ENCODE peak calls at places on chromosomes 5 and 9, in four cellular contexts. O, S, K and G are unnamed samples.

GRCh38 chr5:172106511-172107356 is 81.3 kb downstream of the STK10 start:
- DNase-seq in O (peak), S (no peak), K (peak), G (peak)

GRCh38 chr5:67299317-67299716 is 102.7 kb upstream of the CD180 start:
- DNase-seq in K (no peak), O (no peak), S (peak), G (no peak)

GRCh38 chr9:111034146-111034545 is 4.1 kb downstream of the LPAR1 start:
- DNase-seq in K (no peak), O (no peak), S (peak), G (no peak)

GRCh38 chr9:116032683-116033440 is 120.7 kb upstream of the PAPPA start:
- DNase-seq in S (no peak), K (no peak), O (no peak), G (no peak)

GRCh38 chr5:175749591-175749990 is 91.7 kb downstream of the HRH2 start:
- DNase-seq in K (no peak), S (no peak), O (no peak), G (no peak)

GRCh38 chr5:169099801-169100734 is 200.9 kb downstream of the SLIT3 start:
- DNase-seq in O (no peak), S (no peak), K (peak), G (no peak)

GRCh38 chr9:89342213-89342612 is 23.9 kb downstream of the SECISBP2 start:
- DNase-seq in S (no peak), O (no peak), K (no peak), G (no peak)

GRCh38 chr5:25991639-25992038 is 1046.7 kb downstream of the CDH9 start:
- DNase-seq in K (no peak), S (no peak), O (no peak), G (no peak)

GRCh38 chr5:60929024-60929423 is 15.8 kb downstream of the ERCC8 start:
- DNase-seq in O (no peak), K (no peak), S (peak), G (no peak)

GRCh38 chr5:74056789-74057164 is 430.8 kb downstream of the ARHGEF28 start:
- DNase-seq in O (no peak), S (peak), K (no peak), G (no peak)

GRCh38 chr9:127112683-127113539 is 9.5 kb downstream of the ANGPTL2 start:
- DNase-seq in S (no peak), K (no peak), O (no peak), G (no peak)

GRCh38 chr5:150774145-150774544 is 4.4 kb upstream of the SMIM3 start:
- DNase-seq in O (no peak), K (no peak), S (peak), G (no peak)

GRCh38 chr5:142403583-142403982 is 78.8 kb upstream of the SPRY4 start:
- DNase-seq in O (no peak), S (no peak), K (no peak), G (no peak)

GRCh38 chr5:99936911-99937310 is 598.3 kb upstream of the FAM174A start:
- DNase-seq in O (no peak), S (no peak), K (no peak), G (no peak)

GRCh38 chr5:147464211-147464610 is 45.7 kb downstream of the DPYSL3 start:
- DNase-seq in S (peak), K (peak), O (no peak), G (no peak)

GRCh38 chr5:10059611-10060379 is 189.9 kb downstream of the ATPSCKMT start:
- DNase-seq in S (no peak), O (no peak), K (no peak), G (no peak)

GRCh38 chr5:134128648-134128995 is 14.1 kb downstream of the TCF7 start:
- DNase-seq in S (no peak), O (no peak), K (no peak), G (no peak)

GRCh38 chr5:56270568-56271392 is 37.6 kb upstream of the ANKRD55 start:
- DNase-seq in O (peak), S (peak), K (peak), G (peak)

GRCh38 chr9:78821126-78821822 is 524.3 kb downstream of the PSAT1 start:
- DNase-seq in K (no peak), S (peak), O (no peak), G (no peak)

GRCh38 chr9:21070171-21070571 is 7.6 kb downstream of the IFNB1 start:
- DNase-seq in S (peak), K (peak), O (peak), G (no peak)

GRCh38 chr5:119678351-119679028 is 49.1 kb downstream of the FAM170A start:
- DNase-seq in K (no peak), O (no peak), S (no peak), G (no peak)

GRCh38 chr5:99141534-99142135 is 212.8 kb upstream of the CHD1 start:
- DNase-seq in K (no peak), S (no peak), O (no peak), G (no peak)

GRCh38 chr9:93898502-93899426 is 56.4 kb downstream of the BARX1 start:
- DNase-seq in S (no peak), O (peak), K (no peak), G (peak)

GRCh38 chr5:140345919-140346347 is 470 bp downstream of the HBEGF start:
- DNase-seq in O (peak), K (no peak), S (peak), G (peak)

GRCh38 chr5:113293068-113293571 is 141.7 kb downstream of the TSSK1B start:
- DNase-seq in K (no peak), S (peak), O (no peak), G (no peak)

GRCh38 chr9:114487607-114488300 is 17.5 kb downstream of the WHRN start:
- DNase-seq in O (peak), S (peak), K (peak), G (peak)

GRCh38 chr5:7592910-7593309 is 197.0 kb downstream of the ADCY2 start:
- DNase-seq in O (no peak), K (no peak), S (no peak), G (no peak)
- TF ChIP-seq CTCF in O (no peak), K (peak), S (no peak), G (peak)

GRCh38 chr9:3478549-3478953 is 47.2 kb downstream of the RFX3 start:
- DNase-seq in K (no peak), S (no peak), O (no peak), G (no peak)

GRCh38 chr9:3477236-3477834 is 48.5 kb downstream of the RFX3 start:
- DNase-seq in O (no peak), K (no peak), S (no peak), G (no peak)

GRCh38 chr9:3480353-3480655 is 45.5 kb downstream of the RFX3 start:
- DNase-seq in S (no peak), O (no peak), K (no peak), G (no peak)

GRCh38 chr9:3479516-3480352 is 46.1 kb downstream of the RFX3 start:
- DNase-seq in S (no peak), O (no peak), K (no peak), G (no peak)

GRCh38 chr9:3482578-3482977 is 43.2 kb downstream of the RFX3 start:
- DNase-seq in O (no peak), K (no peak), S (no peak), G (no peak)
- TF ChIP-seq CTCF in O (no peak), K (no peak), S (no peak), G (no peak)

GRCh38 chr9:134192951-134193731 is 28.8 kb upstream of the RNU6ATAC start:
- DNase-seq in O (peak), K (no peak), S (no peak), G (no peak)
- TF ChIP-seq CTCF in O (no peak), K (no peak), S (no peak), G (no peak)

GRCh38 chr5:179242676-179243075 is 102.6 kb downstream of the ADAMTS2 start:
- DNase-seq in K (no peak), S (no peak), O (peak), G (no peak)

GRCh38 chr5:179241175-179241574 is 104.1 kb downstream of the ADAMTS2 start:
- DNase-seq in O (peak), S (no peak), K (peak), G (no peak)

GRCh38 chr5:179243333-179243732 is 101.9 kb downstream of the ADAMTS2 start:
- DNase-seq in S (peak), K (no peak), O (peak), G (no peak)

GRCh38 chr5:179240561-179240960 is 104.7 kb downstream of the ADAMTS2 start:
- DNase-seq in S (no peak), K (no peak), O (peak), G (no peak)

GRCh38 chr5:179241764-179242370 is 103.4 kb downstream of the ADAMTS2 start:
- DNase-seq in K (no peak), O (peak), S (no peak), G (peak)
- TF ChIP-seq CTCF in K (no peak), O (no peak), S (no peak), G (no peak)

GRCh38 chr5:14698495-14698894 is 34.0 kb downstream of the OTULIN start:
- DNase-seq in S (no peak), O (no peak), K (no peak), G (no peak)
- TF ChIP-seq CTCF in S (no peak), O (no peak), K (no peak), G (no peak)

GRCh38 chr9:108286807-108287206 is 569.0 kb downstream of the ACTL7B start:
- DNase-seq in S (no peak), K (no peak), O (no peak), G (no peak)

GRCh38 chr9:108278341-108278740 is 577.4 kb downstream of the ACTL7B start:
- DNase-seq in O (no peak), S (no peak), K (no peak), G (no peak)

DNA sequence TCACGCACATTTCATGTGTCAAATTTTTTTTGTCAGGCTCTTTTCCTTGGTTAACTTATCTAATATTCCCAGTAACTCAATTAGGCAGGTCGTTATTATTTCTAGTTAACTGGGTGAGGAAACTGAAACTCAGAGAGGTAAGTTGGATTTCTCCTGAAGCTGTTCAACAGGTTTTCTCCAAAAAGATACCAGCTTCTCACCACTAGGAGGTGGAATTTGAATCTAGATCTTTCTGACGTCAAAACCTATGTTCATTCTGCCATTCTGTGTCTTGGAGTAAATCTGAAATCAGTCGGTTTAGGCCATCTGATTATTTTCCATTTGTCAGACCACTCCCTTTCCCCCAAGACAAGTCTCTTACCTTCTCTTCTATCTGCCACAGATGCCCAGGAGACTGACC is 572.9 kb downstream of the ACTL7B start:
- DNase-seq in S (peak), O (no peak), K (no peak), G (no peak)
- TF ChIP-seq CTCF in S (peak), O (no peak), K (no peak), G (peak)

DNA sequence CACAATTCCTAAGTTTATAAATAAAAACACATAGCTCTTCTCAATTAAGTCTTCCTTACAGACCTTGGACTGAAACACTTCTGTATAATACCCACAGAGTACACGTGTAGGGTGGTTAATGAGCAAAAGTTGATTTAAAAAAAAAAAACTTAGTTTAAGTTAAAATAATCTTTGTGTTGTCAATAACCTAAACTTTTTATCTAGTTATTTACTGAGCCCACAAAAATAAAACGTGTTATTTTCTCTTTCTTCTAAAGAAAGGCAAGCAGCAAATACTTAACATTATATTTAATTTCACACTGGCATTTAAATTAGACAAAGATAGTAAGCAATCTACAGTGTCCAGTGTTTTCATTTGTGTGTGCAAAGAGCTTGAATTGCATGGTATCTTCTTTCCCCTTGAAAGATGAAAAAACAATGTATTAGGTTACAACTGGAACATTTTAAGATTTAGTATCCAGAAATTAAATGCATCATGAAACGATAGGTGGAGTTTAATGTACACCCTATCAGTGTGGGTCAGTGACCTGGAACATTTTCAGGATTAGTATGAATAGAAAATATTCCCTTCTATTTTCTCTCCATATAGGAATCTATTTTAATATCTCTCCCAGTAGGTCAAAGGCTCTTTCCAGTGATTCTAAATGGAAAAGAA is 1014.8 kb downstream of the NR2F1-AS1 start:
- DNase-seq in K (no peak), O (no peak), S (no peak), G (no peak)
- TF ChIP-seq CTCF in K (no peak), O (no peak), S (no peak), G (no peak)

GRCh38 chr5:109470263-109470662 is 60.5 kb upstream of the PJA2 start:
- DNase-seq in K (no peak), S (no peak), O (no peak), G (no peak)

GRCh38 chr5:109467058-109467457 is 57.3 kb upstream of the PJA2 start:
- DNase-seq in O (no peak), K (no peak), S (no peak), G (no peak)

DNA sequence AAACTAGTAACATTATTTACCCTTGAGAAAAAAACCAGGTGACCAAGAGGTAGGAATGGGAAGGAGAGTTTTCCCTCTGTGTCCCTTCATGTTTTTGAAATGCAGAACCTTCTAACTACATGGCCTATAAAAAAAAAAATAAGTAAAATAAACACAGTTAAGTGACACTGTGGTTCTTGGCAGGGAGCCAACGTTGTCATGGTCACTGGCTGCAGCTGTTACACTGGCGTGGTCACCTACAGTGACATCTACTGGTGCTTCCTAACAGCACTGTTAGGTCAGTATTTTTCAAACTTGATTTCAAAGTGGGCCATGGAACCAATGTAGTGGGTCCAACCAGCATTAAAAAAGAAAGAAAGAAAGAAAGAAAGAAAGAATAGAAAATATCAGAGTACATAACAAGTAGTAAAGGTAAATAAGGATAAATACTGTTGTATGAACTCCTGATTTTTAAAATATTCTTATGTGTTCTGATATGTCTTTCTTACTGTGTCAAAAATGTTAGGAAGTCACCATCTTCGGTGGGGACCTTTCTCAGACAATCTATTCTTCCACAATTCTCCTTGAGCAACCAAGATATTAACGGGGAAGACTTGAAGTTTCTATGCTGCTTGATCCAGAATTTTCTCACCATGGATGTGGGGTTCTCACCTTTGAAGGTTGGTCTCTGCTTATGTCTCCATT is 59.1 kb upstream of the PJA2 start:
- DNase-seq in O (peak), K (peak), S (peak), G (peak)
- TF ChIP-seq CTCF in O (peak), K (peak), S (peak), G (peak)